ENCODE peak calls at places on chromosomes 1 and 21, in seven cellular contexts. I is HepG2, P is GM23248, B is heart right ventricle, Z is Caco-2, N is OCI-LY7, D is tibial nerve. U is an unnamed sample.
A peak's percentile ranks its signal among the peaks of the same experiment; 100 is the strongest.

GRCh38 chr1:76955652-76956051 is 88.4 kb downstream of the ST6GALNAC5 start:
- DNase-seq in I (no peak), D (no peak), P (peak; percentile 78), Z (no peak), B (no peak), N (no peak), U (no peak)

GRCh38 chr1:47804127-47804526 is 193.1 kb downstream of the TRABD2B start:
- DNase-seq in B (no peak), I (no peak), P (no peak), Z (no peak), D (no peak), N (no peak), U (no peak)

GRCh38 chr21:19731251-19731650 is 1267.0 kb upstream of the NCAM2 start:
- DNase-seq in B (no peak), P (no peak), D (no peak), I (no peak), N (no peak), Z (no peak), U (no peak)

GRCh38 chr1:45635211-45635610 is 11.4 kb upstream of the CCDC17 start:
- DNase-seq in P (no peak), Z (no peak), I (no peak), N (no peak), B (no peak), D (no peak), U (no peak)

GRCh38 chr1:61852693-61853060 is 110.4 kb downstream of the PATJ start:
- DNase-seq in I (no peak), Z (no peak), B (no peak), N (no peak), P (no peak), D (no peak), U (no peak)

GRCh38 chr1:151989131-151989868 is 4.4 kb downstream of the S100A10 start:
- DNase-seq in I (no peak), D (peak; percentile 35), N (no peak), Z (peak; percentile 58), B (peak; percentile 48), P (peak; percentile 97), U (no peak)

GRCh38 chr1:3993606-3994375 is 93.7 kb upstream of the C1orf174 start:
- DNase-seq in D (no peak), I (no peak), N (no peak), Z (no peak), B (no peak), P (no peak), U (no peak)

GRCh38 chr1:57741521-57741920 is 317.7 kb upstream of the DAB1 start:
- DNase-seq in I (no peak), B (no peak), D (no peak), Z (no peak), N (no peak), P (peak; percentile 3), U (no peak)

GRCh38 chr1:77126309-77126708 is 92.9 kb downstream of the PIGK start:
- DNase-seq in B (peak; percentile 17), D (peak; percentile 32), I (peak; percentile 39), P (peak; percentile 86), Z (no peak), N (peak; percentile 31), U (no peak)

GRCh38 chr1:210125143-210125542 is 107.5 kb upstream of the SERTAD4 start:
- DNase-seq in B (no peak), Z (no peak), N (no peak), D (no peak), P (peak; percentile 33), I (no peak), U (no peak)

GRCh38 chr1:92774407-92774806 is 10.5 kb downstream of the EVI5 start:
- DNase-seq in B (no peak), D (no peak), P (no peak), I (no peak), N (no peak), Z (no peak), U (no peak)

GRCh38 chr1:15616704-15617172 is 520 bp upstream of the DDI2 start:
- DNase-seq in P (peak; percentile 53), I (no peak), N (no peak), B (no peak), D (no peak), Z (no peak), U (no peak)

GRCh38 chr1:109181085-109181806 is 32.5 kb upstream of the SARS1 start:
- DNase-seq in N (no peak), D (no peak), P (peak; percentile 33), I (peak; percentile 96), Z (peak; percentile 71), B (no peak), U (no peak)

GRCh38 chr1:245173446-245174178 is 18.8 kb downstream of the KIF26B start:
- DNase-seq in P (peak; percentile 30), B (no peak), Z (no peak), I (no peak), N (no peak), D (no peak), U (no peak)

DNA sequence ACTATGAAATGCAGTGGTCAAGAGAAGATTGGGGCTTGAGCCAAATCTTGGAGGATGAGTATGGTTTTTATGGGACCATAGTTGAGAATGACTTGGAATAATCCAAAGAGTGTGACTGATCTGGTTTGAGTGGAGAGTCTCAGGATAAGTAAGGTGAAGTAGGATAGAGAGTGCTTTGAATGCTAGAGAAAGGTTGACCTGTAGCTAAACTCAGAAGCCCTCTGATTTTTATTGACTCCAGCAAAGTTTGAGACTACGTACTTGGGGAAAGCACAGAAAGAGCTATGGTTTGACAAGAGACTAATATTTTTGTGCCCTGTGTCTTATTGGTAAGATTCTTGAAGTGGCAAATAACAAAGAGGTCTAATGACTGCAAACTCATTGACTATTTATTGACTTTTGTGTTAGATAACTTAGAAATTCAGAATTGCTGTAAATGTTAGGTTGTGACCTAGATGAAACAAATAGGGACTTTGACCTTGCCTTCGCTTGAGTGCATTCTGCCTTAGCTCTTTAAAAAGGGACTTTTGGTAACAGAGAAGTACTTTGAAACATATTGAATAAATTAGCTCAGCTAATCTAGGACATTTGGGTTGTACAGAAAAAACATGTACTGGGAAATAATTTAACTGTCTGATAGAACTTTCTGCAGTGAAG is 35.1 kb downstream of the UAP1 start:
- DNase-seq in I (peak; percentile 83), Z (no peak), N (no peak), D (no peak), B (no peak), P (no peak), U (no peak)
- H3K36me3 ChIP-seq in I (peaks cover 6% of the 10 kb centered on the region), Z (no peaks in the 10 kb centered on the region), N (peaks cover 35% of the 10 kb centered on the region), D (peaks cover 5% of the 10 kb centered on the region), B (no peaks in the 10 kb centered on the region), P (peaks cover 95% of the 10 kb centered on the region), U (peaks cover 52% of the 10 kb centered on the region)

GRCh38 chr1:233470738-233471499 is 143.0 kb upstream of the KCNK1 start:
- DNase-seq in I (no peak), B (no peak), Z (no peak), D (no peak), N (no peak), P (no peak), U (no peak)
- H3K4me3 ChIP-seq in I (no peak overlapping the region), B (no peak overlapping the region), Z (no peak overlapping the region), D (no peak overlapping the region), N (no peak overlapping the region), P (no peak overlapping the region), U (no peak overlapping the region)

GRCh38 chr1:21254335-21254951 is 35.8 kb downstream of the ECE1 start:
- DNase-seq in D (peak; percentile 45), B (peak; percentile 60), Z (no peak), P (peak; percentile 19), N (no peak), I (no peak), U (no peak)
- H3K36me3 ChIP-seq in D (peaks cover 10% of the 10 kb centered on the region), B (no peaks in the 10 kb centered on the region), Z (peaks cover 4% of the 10 kb centered on the region), P (peaks cover 4% of the 10 kb centered on the region), N (no peaks in the 10 kb centered on the region), I (peaks cover 8% of the 10 kb centered on the region), U (peaks cover 93% of the 10 kb centered on the region)

DNA sequence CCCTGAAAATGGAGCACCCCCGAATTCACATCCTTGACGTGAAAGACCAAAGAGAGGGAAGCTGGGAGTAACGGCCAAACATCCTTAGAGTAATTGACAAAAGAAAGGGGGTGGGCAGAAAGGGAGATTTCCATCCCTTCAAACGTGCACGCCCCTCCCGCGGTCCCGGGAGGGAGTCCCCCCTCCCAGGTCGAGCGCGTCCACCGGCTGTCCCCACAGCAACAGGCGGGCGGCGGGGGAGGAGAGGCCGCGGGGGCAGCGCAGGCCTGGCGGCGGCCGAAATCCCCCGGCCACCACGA is 5.3 kb upstream of the PROX1 start:
- DNase-seq in P (no peak), D (no peak), N (no peak), I (no peak), B (no peak), Z (no peak), U (no peak)
- H3K4me3 ChIP-seq in P (peak overlapping the region; percentile 32), D (peak overlapping the region; percentile 47), N (no peak overlapping the region), I (peak overlapping the region; percentile 54), B (peak overlapping the region; percentile 14), Z (peak overlapping the region; percentile 70), U (peak overlapping the region; percentile 39)

DNA sequence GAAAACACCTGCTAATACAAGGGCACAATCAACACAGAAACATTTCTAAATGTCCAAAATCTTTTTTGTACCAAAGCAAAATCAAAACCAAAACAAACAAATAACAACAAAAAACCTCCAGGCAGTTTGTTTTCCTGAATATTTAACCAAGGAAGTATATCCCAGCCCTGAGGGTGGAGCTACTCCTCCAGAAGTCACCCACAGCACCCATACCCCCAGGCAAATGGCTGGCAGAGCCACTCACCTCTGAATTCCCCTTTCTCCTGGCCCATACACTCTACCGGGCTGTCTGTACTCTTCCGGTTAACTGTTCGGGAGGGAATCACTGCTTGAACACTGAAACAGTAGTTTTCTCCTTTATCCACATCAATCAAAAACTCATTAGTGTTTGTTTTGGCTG is 9.5 kb downstream of the F3 start:
- DNase-seq in B (no peak), I (no peak), N (no peak), P (no peak), D (no peak), Z (no peak), U (no peak)
- H3K36me3 ChIP-seq in B (no peaks in the 10 kb centered on the region), I (peaks cover 5% of the 10 kb centered on the region), N (no peaks in the 10 kb centered on the region), P (peaks cover 72% of the 10 kb centered on the region), D (no peaks in the 10 kb centered on the region), Z (peaks cover 2% of the 10 kb centered on the region), U (no peaks in the 10 kb centered on the region)

GRCh38 chr1:202627841-202628565 is 82.3 kb downstream of the SYT2 start:
- DNase-seq in Z (no peak), I (no peak), N (no peak), D (no peak), P (no peak), B (no peak), U (no peak)

GRCh38 chr1:202625416-202626360 is 84.6 kb downstream of the SYT2 start:
- DNase-seq in N (peak; percentile 68), B (peak; percentile 63), P (peak; percentile 85), Z (peak; percentile 56), D (peak; percentile 23), I (peak; percentile 41), U (no peak)

GRCh38 chr1:202630541-202630940 is 79.7 kb downstream of the SYT2 start:
- DNase-seq in I (no peak), B (no peak), N (no peak), D (no peak), Z (peak; percentile 18), P (no peak), U (no peak)

GRCh38 chr1:202631076-202631923 is 79.0 kb downstream of the SYT2 start:
- DNase-seq in N (no peak), D (no peak), I (no peak), B (no peak), Z (no peak), P (no peak), U (no peak)

GRCh38 chr1:202628646-202629215 is 81.5 kb downstream of the SYT2 start:
- DNase-seq in B (no peak), P (no peak), Z (no peak), I (no peak), N (no peak), D (no peak), U (no peak)
- H3K4me3 ChIP-seq in B (no peak overlapping the region), P (no peak overlapping the region), Z (no peak overlapping the region), I (no peak overlapping the region), N (no peak overlapping the region), D (no peak overlapping the region), U (no peak overlapping the region)

GRCh38 chr1:229303855-229304254 is 32.9 kb downstream of the RAB4A start:
- DNase-seq in D (no peak), Z (no peak), B (no peak), P (no peak), N (no peak), I (no peak), U (no peak)
- H3K36me3 ChIP-seq in D (no peaks in the 10 kb centered on the region), Z (peaks cover 10% of the 10 kb centered on the region), B (no peaks in the 10 kb centered on the region), P (peaks cover 24% of the 10 kb centered on the region), N (peaks cover 27% of the 10 kb centered on the region), I (peaks cover 24% of the 10 kb centered on the region), U (peaks cover 59% of the 10 kb centered on the region)